ENCODE peak calls at places on chromosomes 6 and 20, in seven cellular contexts. E is GM03348; A is germinal center; J is effector CD4-positive, alpha-beta T cell; O is NCI-H748 treated with DMSO at 0.1 percent for 48 hours; S is A549; L is endothelial cell. R is an unnamed sample.

GRCh38 chr6:45759134-45759849 is 256.4 kb downstream of the CLIC5 start:
- DNase-seq in E (peak), A (no peak), J (no peak), O (no peak), S (no peak), L (no peak), R (no peak)

GRCh38 chr6:14549319-14549770 is 431.8 kb downstream of the CD83 start:
- DNase-seq in E (no peak), A (no peak), J (no peak), O (peak), S (no peak), L (no peak), R (peak)

GRCh38 chr6:16762265-16762546 is 946 bp upstream of the ATXN1 start:
- DNase-seq in E (peak), A (no peak), J (no peak), O (peak), S (peak), L (no peak), R (no peak)

GRCh38 chr20:35772563-35773058 is 796 bp downstream of the PHF20 start:
- DNase-seq in E (no peak), A (no peak), J (no peak), O (no peak), S (no peak), L (no peak), R (no peak)

GRCh38 chr20:61762886-61763739 is 302.6 kb downstream of the TAF4 start:
- DNase-seq in E (no peak), A (no peak), J (no peak), O (no peak), S (no peak), L (no peak), R (no peak)

GRCh38 chr20:40431611-40432010 is 257.4 kb downstream of the MAFB start:
- DNase-seq in E (no peak), A (no peak), J (no peak), O (no peak), S (no peak), L (no peak), R (no peak)

GRCh38 chr6:20708367-20709124 is 174.3 kb downstream of the CDKAL1 start:
- DNase-seq in E (no peak), A (no peak), J (no peak), O (peak), S (no peak), L (no peak), R (no peak)

GRCh38 chr6:11197175-11197535 is 35.3 kb downstream of the NEDD9 start:
- DNase-seq in E (peak), A (no peak), J (no peak), O (no peak), S (no peak), L (no peak), R (no peak)

GRCh38 chr6:38012573-38012972 is 193.0 kb downstream of the ZFAND3 start:
- DNase-seq in E (peak), A (peak), J (no peak), O (peak), S (peak), L (peak), R (peak)

GRCh38 chr6:168640181-168640580 is 199.2 kb downstream of the SMOC2 start:
- DNase-seq in E (no peak), A (no peak), J (no peak), O (no peak), S (no peak), L (no peak), R (no peak)

R was measured in posterior cingulate gyrus.